ENCODE peak calls at places on chromosome 7, in eight cellular contexts. W is IMR-90, L is cardiac muscle cell, U is left ventricle myocardium inferior, E is ovary, O is lower leg skin, V is GM10248, M is AG09319. S is an unnamed sample.

GRCh38 chr7:27164381-27165088 is 802 bp downstream of the HOXA9 start:
- DNase-seq in L (no peak), E (no peak), U (peak; percentile 14), O (no peak), V (no peak), W (no peak), M (no peak), S (no peak)

GRCh38 chr7:120156476-120156875 is 116.5 kb upstream of the KCND2 start:
- DNase-seq in L (no peak), M (no peak), W (no peak), U (no peak), O (no peak), V (no peak), E (no peak), S (no peak)

GRCh38 chr7:16028103-16028502 is 341.6 kb upstream of the MEOX2 start:
- DNase-seq in V (no peak), M (peak; percentile 76), L (no peak), O (no peak), U (no peak), E (no peak), W (peak; percentile 95), S (no peak)

GRCh38 chr7:154789404-154789803 is 213.5 kb downstream of the PAXIP1 start:
- DNase-seq in W (no peak), E (no peak), V (no peak), L (peak; percentile 69), M (no peak), O (peak; percentile 40), U (no peak), S (no peak)

GRCh38 chr7:151669762-151670161 is 150.1 kb upstream of the RHEB start:
- DNase-seq in U (no peak), L (no peak), M (no peak), W (no peak), O (no peak), E (no peak), V (no peak), S (no peak)

GRCh38 chr7:100865971-100866720 is 1.0 kb upstream of the TRIP6 start:
- DNase-seq in L (no peak), U (peak; percentile 81), V (no peak), E (peak; percentile 63), W (no peak), O (peak; percentile 97), M (peak; percentile 32), S (no peak)

GRCh38 chr7:26369519-26370385 is 78.1 kb downstream of the SNX10 start:
- DNase-seq in L (peak; percentile 64), E (no peak), O (no peak), M (peak; percentile 2), U (no peak), W (peak; percentile 43), V (peak; percentile 26), S (peak; percentile 36)

GRCh38 chr7:152382244-152382643 is 53.6 kb downstream of the KMT2C start:
- DNase-seq in L (no peak), W (no peak), E (no peak), U (no peak), V (no peak), O (no peak), M (no peak), S (no peak)

GRCh38 chr7:128888756-128889095 is 21.8 kb downstream of the KCP start:
- DNase-seq in M (no peak), L (no peak), V (no peak), E (no peak), W (no peak), U (no peak), O (no peak), S (no peak)

GRCh38 chr7:70997275-70997674 is 134.7 kb upstream of the GALNT17 start:
- DNase-seq in W (no peak), M (no peak), L (no peak), U (no peak), E (no peak), V (no peak), O (no peak), S (no peak)

GRCh38 chr7:50436133-50436802 is 13.9 kb downstream of the FIGNL1 start:
- DNase-seq in M (no peak), L (no peak), E (no peak), U (no peak), W (peak; percentile 82), O (no peak), V (no peak), S (no peak)

GRCh38 chr7:151174246-151175046 is 7.0 kb upstream of the GBX1 start:
- DNase-seq in V (no peak), O (peak; percentile 86), E (no peak), L (no peak), U (no peak), M (no peak), W (peak; percentile 11), S (no peak)

GRCh38 chr7:64618785-64619456 is 47.0 kb upstream of the ZNF107 start:
- DNase-seq in V (no peak), O (peak; percentile 5), U (no peak), W (peak; percentile 60), L (peak; percentile 23), M (peak; percentile 3), E (no peak), S (no peak)

GRCh38 chr7:98291717-98292116 is 10.2 kb downstream of the BRI3 start:
- DNase-seq in L (no peak), W (no peak), E (no peak), V (no peak), M (no peak), U (no peak), O (no peak), S (no peak)

GRCh38 chr7:131145026-131145425 is 182.7 kb upstream of the MKLN1 start:
- DNase-seq in M (no peak), O (no peak), U (no peak), L (no peak), W (peak; percentile 34), E (no peak), V (no peak), S (no peak)

GRCh38 chr7:114422478-114423217 is 8.0 kb downstream of the FOXP2 start:
- DNase-seq in E (no peak), U (no peak), O (no peak), W (no peak), L (no peak), V (no peak), M (no peak), S (no peak)

GRCh38 chr7:104207348-104207730 is 474 bp downstream of the ORC5 start:
- DNase-seq in U (no peak), L (peak; percentile 12), E (no peak), O (no peak), V (peak; percentile 12), W (peak; percentile 12), M (no peak), S (peak; percentile 25)

GRCh38 chr7:98085674-98086073 is 21.0 kb upstream of the LMTK2 start:
- DNase-seq in O (peak; percentile 77), V (no peak), L (no peak), W (no peak), U (no peak), M (no peak), E (no peak), S (no peak)

GRCh38 chr7:1411414-1411813 is 47.9 kb downstream of the MICALL2 start:
- DNase-seq in L (no peak), O (no peak), U (no peak), M (no peak), V (no peak), E (no peak), W (no peak), S (no peak)

GRCh38 chr7:24349339-24349738 is 65.3 kb downstream of the NPY start:
- DNase-seq in L (peak; percentile 45), W (no peak), E (no peak), M (no peak), U (no peak), V (no peak), O (no peak), S (no peak)

GRCh38 chr7:128174391-128174790 is 66.7 kb upstream of the LEP start:
- DNase-seq in M (no peak), O (peak; percentile 43), U (no peak), L (no peak), V (no peak), W (no peak), E (no peak), S (no peak)

GRCh38 chr7:2518101-2518500 is 1.5 kb upstream of the LFNG start:
- DNase-seq in L (no peak), M (no peak), E (no peak), V (no peak), O (no peak), U (no peak), W (no peak), S (no peak)

GRCh38 chr7:28041508-28042314 is 138.9 kb downstream of the JAZF1 start:
- DNase-seq in V (no peak), U (no peak), L (no peak), O (no peak), M (peak; percentile 54), E (no peak), W (peak; percentile 90), S (no peak)

DNA sequence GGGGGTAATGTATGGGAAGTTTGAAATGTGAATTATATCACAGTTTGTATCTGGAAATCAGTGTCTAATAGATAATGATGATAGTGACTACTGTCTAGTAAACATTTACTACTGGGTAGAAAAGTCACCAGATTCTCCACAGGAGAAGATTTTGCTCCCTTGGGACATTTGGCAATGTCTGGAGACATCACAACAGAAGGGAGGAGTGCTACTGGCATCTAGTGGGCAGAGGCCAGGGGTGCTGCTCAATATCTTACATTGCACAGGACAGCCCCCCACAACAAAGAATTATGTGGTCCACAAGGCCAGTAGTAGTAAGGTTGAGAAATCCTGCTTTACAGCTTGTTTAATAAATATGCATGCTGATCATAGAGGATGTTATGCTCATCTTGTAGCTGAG is 92.3 kb upstream of the PRPS1L1 start:
- DNase-seq in L (peak; percentile 32), V (no peak), O (no peak), E (no peak), U (no peak), W (peak; percentile 19), M (no peak), S (no peak)
- TF ChIP-seq CTCF in L (peak; percentile 31), V (no peak), O (no peak), E (no peak), U (peak; percentile 42), W (peak; percentile 36), M (peak; percentile 19), S (peak; percentile 14)

DNA sequence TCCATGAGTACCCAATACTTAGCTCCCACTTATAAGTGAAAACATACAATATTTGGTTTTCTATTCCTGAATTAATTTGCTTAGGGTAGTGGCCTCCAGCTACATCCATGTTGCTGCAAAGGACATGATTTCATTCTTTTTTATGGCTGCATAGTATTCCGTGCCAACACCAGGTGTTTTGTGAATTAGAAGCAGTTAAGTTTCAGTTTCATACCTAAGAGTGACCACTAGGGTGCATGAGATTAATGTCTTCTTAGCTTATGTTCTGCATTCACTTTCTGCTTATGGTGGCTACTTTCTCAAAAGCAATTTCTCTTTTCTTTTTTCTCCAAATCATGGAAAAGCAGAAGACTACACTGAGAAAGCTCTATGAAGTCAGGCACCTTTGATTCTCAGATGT is 65.1 kb upstream of the VSTM2A start:
- DNase-seq in E (no peak), L (no peak), M (no peak), V (no peak), U (no peak), W (no peak), O (no peak), S (no peak)
- TF ChIP-seq CTCF in E (no peak), L (no peak), M (no peak), V (no peak), U (no peak), W (no peak), O (no peak), S (no peak)

GRCh38 chr7:123355576-123356195 is 155.9 kb upstream of the SLC13A1 start:
- DNase-seq in M (no peak), U (no peak), E (no peak), O (no peak), L (no peak), W (no peak), V (no peak), S (no peak)
- TF ChIP-seq CTCF in M (no peak), U (peak; percentile 26), E (no peak), O (no peak), L (peak; percentile 18), W (no peak), V (no peak), S (no peak)

GRCh38 chr7:39712746-39713145 is 89.4 kb downstream of the RALA start:
- DNase-seq in L (no peak), V (no peak), U (no peak), E (no peak), O (no peak), W (no peak), M (no peak), S (no peak)
- TF ChIP-seq CTCF in L (no peak), V (no peak), U (no peak), E (no peak), O (no peak), W (no peak), M (no peak), S (no peak)

S was measured in GM13977.